ENCODE peak calls at places on chromosomes 16 and 17, in ten cellular contexts. K, V, A, Z, H, N, D, T, W and E are unnamed samples. For H3K4me1, the result is how much of the 10 kb centered on the place peaks cover.

GRCh38 chr17:73189417-73190099 is 3.3 kb upstream of the COG1 start:
- DNase-seq in T (peak), K (no peak), A (no peak), W (peak), V (peak), Z (no peak), N (no peak), D (no peak), H (no peak), E (peak)

GRCh38 chr16:64416232-64417010 is 705.4 kb downstream of the CDH11 start:
- DNase-seq in N (no peak), K (no peak), A (no peak), V (no peak), H (no peak), D (no peak), Z (no peak), W (no peak), T (no peak), E (peak)

GRCh38 chr16:69465083-69465721 is 40.8 kb downstream of the CYB5B start:
- DNase-seq in K (no peak), T (no peak), V (no peak), D (peak), H (no peak), Z (peak), A (no peak), N (no peak), W (no peak), E (peak)

GRCh38 chr16:522320-523096 is 5.0 kb upstream of the CAPN15 start:
- DNase-seq in D (no peak), W (no peak), T (no peak), K (no peak), A (peak), H (no peak), N (no peak), V (no peak), Z (no peak), E (no peak)

GRCh38 chr17:28599311-28600184 is 723 bp upstream of the SPAG5 start:
- DNase-seq in K (peak), A (peak), W (peak), V (peak), N (peak), T (peak), Z (peak), D (peak), H (peak), E (no peak)

GRCh38 chr17:12078791-12079190 is 58.1 kb downstream of the MAP2K4 start:
- DNase-seq in Z (no peak), H (no peak), K (no peak), N (no peak), T (no peak), W (no peak), A (no peak), V (no peak), D (no peak), E (peak)

GRCh38 chr17:8791910-8792270 is 7.3 kb downstream of the MFSD6L start:
- DNase-seq in H (no peak), Z (no peak), W (peak), K (no peak), T (no peak), V (peak), A (no peak), D (no peak), N (no peak), E (no peak)

GRCh38 chr17:70859829-70860228 is 690.5 kb downstream of the KCNJ2 start:
- DNase-seq in A (no peak), T (no peak), W (no peak), N (no peak), D (no peak), Z (no peak), H (no peak), V (no peak), K (no peak), E (no peak)

GRCh38 chr16:80862153-80862552 is 57.8 kb upstream of the CDYL2 start:
- DNase-seq in K (no peak), Z (no peak), H (no peak), A (no peak), N (no peak), W (no peak), T (no peak), D (no peak), V (no peak), E (no peak)

GRCh38 chr17:63780507-63780906 is 6.5 kb downstream of the DDX42 start:
- DNase-seq in K (no peak), H (no peak), V (peak), W (no peak), N (no peak), Z (no peak), A (no peak), D (no peak), T (no peak), E (no peak)

GRCh38 chr17:77042688-77043330 is 98.0 kb upstream of the SEC14L1 start:
- DNase-seq in D (no peak), W (no peak), Z (no peak), N (no peak), H (no peak), T (no peak), V (no peak), A (no peak), K (no peak), E (no peak)

GRCh38 chr16:212999-213398 is 16.2 kb downstream of the LUC7L start:
- DNase-seq in H (no peak), A (no peak), N (no peak), T (no peak), D (no peak), V (no peak), W (no peak), Z (no peak), K (no peak), E (no peak)

GRCh38 chr17:78793415-78793814 is 11.3 kb upstream of the CYTH1 start:
- DNase-seq in H (no peak), N (no peak), V (no peak), T (no peak), Z (no peak), W (no peak), K (no peak), A (no peak), D (no peak), E (no peak)

GRCh38 chr17:81480140-81480917 is 32.3 kb downstream of the ACTG1 start:
- DNase-seq in A (no peak), K (peak), N (peak), W (no peak), D (no peak), T (no peak), Z (no peak), V (no peak), H (no peak), E (no peak)
- TF ChIP-seq CTCF in A (no peak), K (no peak), N (no peak), W (no peak), D (no peak), T (no peak), Z (no peak), V (peak), H (no peak), E (peak)

DNA sequence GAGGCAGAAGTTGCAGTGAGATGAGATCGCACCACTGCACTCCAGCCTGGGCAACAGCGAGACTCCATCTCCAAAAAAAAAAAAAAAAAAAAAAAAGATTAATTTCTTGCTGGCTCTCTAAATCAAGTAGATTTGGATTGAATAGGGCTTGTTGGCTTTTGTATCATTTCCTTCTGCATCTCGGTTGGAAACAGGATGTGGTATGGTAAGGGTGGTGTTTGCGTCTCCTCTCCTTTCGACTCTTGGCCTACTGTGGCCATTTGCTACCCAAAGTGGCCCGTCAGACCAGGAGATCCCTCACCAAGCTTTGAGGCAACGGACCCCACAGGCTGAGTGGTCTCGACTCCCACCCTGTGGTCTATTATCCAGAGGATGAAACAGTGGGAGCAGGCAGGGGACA is 168.0 kb upstream of the IRX3 start:
- DNase-seq in D (no peak), W (no peak), H (no peak), T (no peak), Z (no peak), A (no peak), N (no peak), V (no peak), K (no peak), E (no peak)
- H3K4me1 ChIP-seq in D (under half), W (under half), H (under half), T (under half), Z (under half), A (under half), N (under half), V (under half), K (under half), E (under half)

GRCh38 chr17:50531428-50532025 is 1.0 kb upstream of the EPN3 start:
- DNase-seq in D (no peak), H (no peak), T (no peak), Z (no peak), K (no peak), A (no peak), W (no peak), V (no peak), N (no peak), E (no peak)

GRCh38 chr17:50533720-50534148 is 1.2 kb downstream of the EPN3 start:
- DNase-seq in T (no peak), K (peak), W (no peak), H (no peak), D (peak), A (peak), N (peak), Z (peak), V (no peak), E (peak)

GRCh38 chr17:50534222-50534978 is 1.9 kb downstream of the EPN3 start:
- DNase-seq in H (peak), T (peak), A (peak), W (peak), D (peak), Z (peak), N (no peak), K (no peak), V (peak), E (no peak)

GRCh38 chr17:50533185-50533584 is 650 bp downstream of the EPN3 start:
- DNase-seq in A (no peak), H (no peak), T (no peak), Z (no peak), K (no peak), D (peak), V (no peak), W (no peak), N (no peak), E (no peak)

DNA sequence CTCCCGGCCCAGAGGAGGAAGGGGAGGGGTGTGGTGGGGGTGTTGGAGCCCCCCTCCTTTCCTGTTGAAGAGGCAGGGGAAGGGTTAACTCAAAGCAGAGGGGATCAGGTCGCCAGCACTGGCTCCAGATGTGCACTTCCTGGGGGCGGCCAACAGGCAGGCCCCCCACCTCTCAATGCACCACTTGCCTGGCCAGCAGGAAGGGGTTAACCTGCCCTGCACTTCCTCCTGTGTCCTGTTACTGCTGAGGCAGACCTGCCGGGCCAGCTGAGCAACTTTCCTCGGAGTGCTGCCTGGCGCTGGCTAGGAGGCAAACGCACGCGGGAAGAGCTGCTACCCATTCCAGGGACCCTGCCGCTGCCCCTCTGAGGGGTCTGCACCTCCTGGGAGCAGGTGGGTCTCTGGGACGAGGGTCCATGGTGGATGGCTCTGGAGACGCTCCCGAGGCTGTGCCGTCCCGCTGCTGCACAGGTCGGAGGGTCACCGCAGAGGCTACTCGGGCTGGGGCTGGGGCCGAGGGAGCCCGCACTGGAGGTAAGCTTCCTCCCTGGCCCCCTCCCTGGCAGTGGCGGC is at the start of gene EPN3:
- DNase-seq in K (no peak), T (no peak), V (peak), A (peak), N (no peak), Z (peak), D (peak), W (peak), H (peak), E (peak)
- H3K27ac ChIP-seq in K (peak), T (peak), V (peak), A (peak), N (no peak), Z (peak), D (peak), W (no peak), H (no peak), E (no peak)

GRCh38 chr17:36657763-36658490 is 56.5 kb downstream of the MRM1 start:
- DNase-seq in D (peak), N (no peak), H (peak), A (peak), Z (peak), W (peak), V (no peak), K (no peak), T (no peak), E (peak)
- TF ChIP-seq CTCF in D (peak), N (no peak), H (no peak), A (no peak), Z (no peak), W (peak), V (peak), K (no peak), T (no peak), E (peak)

GRCh38 chr16:57634171-57634570 is 5.7 kb downstream of the ADGRG1 start:
- DNase-seq in N (no peak), H (no peak), A (peak), V (no peak), T (no peak), Z (no peak), W (no peak), D (no peak), K (no peak), E (no peak)
- H3K4me1 ChIP-seq in N (under half), H (under half), A (under half), V (under half), T (half or more), Z (under half), W (under half), D (under half), K (half or more), E (under half)

GRCh38 chr17:40914456-40914855 is 23.0 kb downstream of the KRT23 start:
- DNase-seq in K (no peak), H (no peak), Z (no peak), V (no peak), W (no peak), T (no peak), A (no peak), D (no peak), N (no peak), E (no peak)

GRCh38 chr17:40910441-40910841 is 25.4 kb upstream of the KRT20 start:
- DNase-seq in N (no peak), K (no peak), V (no peak), T (no peak), H (no peak), A (no peak), Z (no peak), W (no peak), D (no peak), E (no peak)

GRCh38 chr17:40915199-40915661 is 22.2 kb downstream of the KRT23 start:
- DNase-seq in W (no peak), V (peak), Z (no peak), N (no peak), T (peak), K (no peak), H (no peak), D (no peak), A (no peak), E (no peak)

GRCh38 chr17:40909755-40910154 is 24.7 kb upstream of the KRT20 start:
- DNase-seq in W (no peak), D (no peak), A (no peak), K (no peak), N (no peak), Z (no peak), H (no peak), V (no peak), T (no peak), E (peak)

GRCh38 chr17:40912506-40913220 is 24.8 kb downstream of the KRT23 start:
- DNase-seq in D (no peak), N (no peak), A (no peak), V (no peak), Z (no peak), T (no peak), H (no peak), K (no peak), W (no peak), E (no peak)
- H3K27ac ChIP-seq in D (no peak), N (no peak), A (no peak), V (peak), Z (no peak), T (peak), H (peak), K (no peak), W (no peak), E (no peak)

GRCh38 chr17:51676691-51677487 is 416.5 kb downstream of the UTP18 start:
- DNase-seq in Z (no peak), V (no peak), N (no peak), H (no peak), K (no peak), T (no peak), W (no peak), D (no peak), A (no peak), E (no peak)
- TF ChIP-seq CTCF in Z (no peak), V (no peak), N (no peak), H (no peak), K (no peak), T (no peak), W (no peak), D (no peak), A (no peak), E (no peak)

GRCh38 chr16:78484509-78485058 is 385.1 kb downstream of the WWOX start:
- DNase-seq in D (no peak), N (no peak), H (no peak), V (no peak), Z (no peak), T (no peak), A (no peak), K (no peak), W (no peak), E (no peak)
- H3K4me1 ChIP-seq in D (under half), N (under half), H (under half), V (under half), Z (under half), T (under half), A (under half), K (under half), W (under half), E (under half)

GRCh38 chr17:19401321-19402010 is 9.6 kb upstream of the RNF112 start:
- DNase-seq in K (no peak), V (no peak), A (no peak), H (no peak), T (no peak), D (peak), W (no peak), N (no peak), Z (peak), E (no peak)

GRCh38 chr17:19399750-19400450 is 11.1 kb upstream of the RNF112 start:
- DNase-seq in V (no peak), K (no peak), A (no peak), Z (no peak), W (no peak), H (no peak), T (no peak), D (no peak), N (no peak), E (no peak)

GRCh38 chr17:19392303-19392702 is 5.3 kb upstream of the MFAP4 start:
- DNase-seq in A (no peak), V (no peak), W (no peak), H (no peak), N (no peak), K (no peak), T (no peak), Z (no peak), D (no peak), E (no peak)

GRCh38 chr17:19398301-19399181 is 11.6 kb upstream of the MFAP4 start:
- DNase-seq in H (peak), D (peak), K (no peak), W (no peak), T (no peak), Z (peak), A (no peak), V (no peak), N (peak), E (no peak)

GRCh38 chr17:19397556-19398041 is 10.6 kb upstream of the MFAP4 start:
- DNase-seq in D (peak), W (peak), H (no peak), K (no peak), Z (peak), T (no peak), N (no peak), A (no peak), V (no peak), E (no peak)
- H3K27ac ChIP-seq in D (peak), W (no peak), H (peak), K (peak), Z (peak), T (no peak), N (peak), A (no peak), V (peak), E (no peak)